ENCODE peak calls at places on chromosomes 12 and 14, in six cellular contexts. Z is astrocyte, M is adrenal gland, U is right cardiac atrium, G is SJSA1, N is left ventricle myocardium inferior. W is an unnamed sample.

GRCh38 chr14:64682173-64682710 is 22.0 kb upstream of the PLEKHG3 start:
- DNase-seq in G (no peak), U (peak), N (peak), M (peak), Z (peak), W (peak)

GRCh38 chr12:7951671-7952070 is 15.7 kb upstream of the SLC2A3 start:
- DNase-seq in N (no peak), G (no peak), Z (peak), M (no peak), U (no peak), W (no peak)

GRCh38 chr12:19002192-19002591 is 127.3 kb upstream of the PLEKHA5 start:
- DNase-seq in U (no peak), G (no peak), M (no peak), N (no peak), Z (no peak), W (no peak)

GRCh38 chr12:9404469-9405260 is 196.5 kb upstream of the PZP start:
- DNase-seq in G (no peak), M (no peak), N (no peak), U (peak), Z (no peak), W (no peak)

GRCh38 chr12:132172619-132173018 is 28.4 kb downstream of the NOC4L start:
- DNase-seq in G (no peak), N (peak), Z (no peak), U (no peak), M (no peak), W (no peak)

GRCh38 chr12:52324068-52324444 is 2.9 kb upstream of the KRT83 start:
- DNase-seq in M (no peak), G (no peak), Z (no peak), U (no peak), N (no peak), W (no peak)

GRCh38 chr12:95674088-95674595 is 116.4 kb downstream of the NTN4 start:
- DNase-seq in Z (no peak), N (no peak), M (no peak), U (no peak), G (no peak), W (no peak)

GRCh38 chr14:105600939-105601359 is 74.6 kb downstream of the TMEM121 start:
- DNase-seq in N (no peak), Z (no peak), G (no peak), U (no peak), M (no peak), W (no peak)

GRCh38 chr12:121579190-121579791 is 1.5 kb downstream of the KDM2B start:
- DNase-seq in Z (no peak), M (no peak), G (no peak), N (peak), U (peak), W (peak)

GRCh38 chr14:98871796-98872195 is 400.2 kb downstream of the BCL11B start:
- DNase-seq in G (peak), Z (peak), N (no peak), M (peak), U (no peak), W (no peak)

GRCh38 chr14:95340201-95340697 is 20.5 kb upstream of the CLMN start:
- DNase-seq in G (no peak), Z (no peak), U (no peak), M (peak), N (no peak), W (peak)

GRCh38 chr14:71078481-71078880 is 171.2 kb downstream of the PCNX1 start:
- DNase-seq in N (no peak), G (no peak), U (no peak), M (no peak), Z (no peak), W (no peak)

GRCh38 chr12:51895378-51896135 is 7.7 kb downstream of the ANKRD33 start:
- DNase-seq in N (no peak), G (no peak), M (no peak), Z (no peak), U (peak), W (no peak)

GRCh38 chr12:122851820-122852219 is 16.6 kb downstream of the HIP1R start:
- DNase-seq in Z (peak), U (peak), M (no peak), N (no peak), G (peak), W (no peak)

GRCh38 chr12:2227360-2227759 is 174.6 kb downstream of the CACNA1C start:
- DNase-seq in U (no peak), G (no peak), N (no peak), M (no peak), Z (no peak), W (no peak)

GRCh38 chr12:18383203-18383602 is 121.9 kb downstream of the PIK3C2G start:
- DNase-seq in M (no peak), Z (peak), N (no peak), U (no peak), G (no peak), W (no peak)

GRCh38 chr14:100346306-100347091 is 23.4 kb downstream of the SLC25A47 start:
- DNase-seq in M (no peak), U (no peak), N (no peak), Z (no peak), G (no peak), W (no peak)

GRCh38 chr12:71456316-71456715 is 16.7 kb downstream of the LGR5 start:
- DNase-seq in U (no peak), Z (no peak), N (no peak), G (no peak), M (no peak), W (no peak)

GRCh38 chr14:105083926-105084685 is 18.9 kb upstream of the GPR132 start:
- DNase-seq in U (no peak), Z (no peak), G (no peak), M (no peak), N (no peak), W (no peak)

GRCh38 chr14:84482256-84483071 is 1047.5 kb upstream of the FLRT2 start:
- DNase-seq in U (no peak), N (no peak), Z (peak), M (no peak), G (no peak), W (no peak)

GRCh38 chr14:92607702-92608429 is 94.3 kb downstream of the RIN3 start:
- DNase-seq in U (no peak), N (no peak), G (no peak), Z (peak), M (no peak), W (no peak)

GRCh38 chr14:66601932-66602578 is 94.1 kb downstream of the GPHN start:
- DNase-seq in N (no peak), M (no peak), U (no peak), G (no peak), Z (no peak), W (no peak)

GRCh38 chr12:89875225-89875624 is 166.6 kb upstream of the ATP2B1 start:
- DNase-seq in Z (peak), N (no peak), M (no peak), U (no peak), G (peak), W (no peak)

GRCh38 chr12:90322006-90322405 is 613.4 kb upstream of the ATP2B1 start:
- DNase-seq in Z (peak), U (no peak), M (no peak), G (no peak), N (no peak), W (no peak)

GRCh38 chr14:94003397-94003796 is 6.3 kb downstream of the CCDC197 start:
- DNase-seq in N (no peak), Z (no peak), U (no peak), M (no peak), G (no peak), W (no peak)

GRCh38 chr14:94008234-94008633 is 11.1 kb downstream of the CCDC197 start:
- DNase-seq in G (no peak), N (no peak), U (no peak), M (no peak), Z (no peak), W (no peak)

GRCh38 chr14:94004015-94004414 is 6.9 kb downstream of the CCDC197 start:
- DNase-seq in G (no peak), M (no peak), N (no peak), Z (no peak), U (no peak), W (no peak)

GRCh38 chr14:94001501-94002396 is 4.6 kb downstream of the CCDC197 start:
- DNase-seq in U (peak), G (peak), N (peak), Z (peak), M (peak), W (peak)

DNA sequence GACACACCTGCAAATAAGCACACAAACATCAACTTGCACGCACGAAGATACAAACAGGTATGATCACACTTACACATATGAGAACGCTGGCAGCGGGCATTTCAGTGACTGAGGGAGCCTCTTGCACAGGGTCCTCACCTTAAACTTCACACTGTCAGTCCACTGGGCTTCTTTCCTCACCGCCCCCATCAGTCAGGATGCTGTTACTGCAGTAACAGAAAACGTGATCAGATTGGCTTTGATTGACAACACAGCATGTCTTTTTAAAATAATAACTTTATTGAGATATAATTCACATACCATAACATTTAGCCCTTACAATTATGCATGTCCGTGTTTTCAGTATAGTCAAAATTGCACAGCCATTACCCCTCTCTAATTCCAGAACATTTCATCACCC is 8.2 kb downstream of the CCDC197 start:
- DNase-seq in U (no peak), Z (no peak), M (no peak), G (no peak), N (no peak), W (no peak)
- H3K4me3 ChIP-seq in U (no peak), Z (no peak), M (no peak), G (no peak), N (no peak), W (no peak)

GRCh38 chr12:97404093-97404492 is 58.5 kb upstream of the RMST start:
- DNase-seq in G (no peak), M (no peak), U (no peak), N (no peak), Z (no peak), W (no peak)

GRCh38 chr12:97408363-97408762 is 54.2 kb upstream of the RMST start:
- DNase-seq in M (no peak), N (no peak), G (no peak), U (no peak), Z (no peak), W (no peak)

DNA sequence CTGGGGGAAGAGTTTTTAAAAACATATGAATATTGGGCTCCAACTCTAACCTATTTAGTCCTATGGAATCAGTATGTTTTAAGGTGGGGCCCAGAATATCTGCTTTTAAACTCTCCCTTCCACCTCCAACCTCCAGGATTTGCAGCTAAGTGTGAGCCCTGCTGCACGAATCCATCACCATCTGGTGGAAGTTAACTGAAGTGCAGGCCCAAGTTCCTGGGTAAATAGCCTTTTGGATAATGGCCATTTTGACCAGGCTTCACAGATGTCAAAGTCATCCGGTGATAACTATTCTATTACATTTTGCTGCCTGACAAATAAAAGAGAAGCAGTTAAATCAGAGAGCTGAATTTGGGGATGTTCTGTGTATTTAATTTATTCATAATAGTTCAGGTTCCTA is 58.1 kb upstream of the RMST start:
- DNase-seq in G (no peak), N (no peak), Z (peak), U (no peak), M (no peak), W (peak)
- H3K4me3 ChIP-seq in G (no peak), N (no peak), Z (no peak), U (no peak), M (no peak), W (no peak)

GRCh38 chr12:106978035-106978800 is 8.7 kb downstream of the MTERF2 start:
- DNase-seq in M (peak), G (peak), U (peak), Z (peak), N (peak), W (peak)
- H3K4me3 ChIP-seq in M (no peak), G (no peak), U (no peak), Z (no peak), N (peak), W (no peak)

DNA sequence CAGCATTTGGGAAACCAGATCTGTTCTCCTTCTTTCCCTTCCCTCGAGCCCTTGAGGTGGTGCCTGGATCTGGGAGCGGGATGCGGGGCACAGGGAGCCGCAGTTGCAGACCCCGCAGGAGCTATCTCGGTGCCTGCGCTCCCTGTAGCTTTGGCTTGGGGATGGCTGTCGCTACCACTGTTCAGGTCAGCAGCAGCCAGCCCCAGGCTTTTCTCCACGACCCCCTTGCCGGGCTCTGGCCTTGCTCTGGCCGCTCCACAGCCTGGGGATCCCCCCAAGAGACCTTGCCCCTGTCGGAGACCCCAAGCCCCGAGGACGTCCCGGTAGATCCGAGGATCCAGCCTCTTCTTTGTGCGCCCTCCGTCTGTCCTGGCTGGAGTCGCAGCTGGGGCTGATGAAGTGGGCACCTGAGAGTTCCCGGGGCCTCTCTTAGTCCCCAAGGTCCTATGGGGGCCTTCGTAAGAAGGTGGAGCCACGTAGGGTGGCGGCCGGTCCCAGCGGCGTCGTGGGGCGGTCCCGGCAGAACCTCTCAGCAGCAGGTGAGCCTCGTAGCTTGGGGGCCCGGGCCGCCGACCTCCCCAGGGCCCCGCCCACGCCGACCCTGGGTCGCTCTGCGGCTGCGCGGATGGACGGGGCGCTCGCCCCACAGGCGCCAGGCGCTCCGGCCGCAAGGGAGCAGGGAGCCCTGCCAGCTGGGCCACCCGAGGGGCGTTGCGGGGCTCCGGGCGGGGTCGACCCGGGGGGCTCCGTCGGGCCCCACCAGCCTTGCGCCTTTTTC is 1.3 kb downstream of the DDN start:
- DNase-seq in M (no peak), U (peak), G (no peak), Z (no peak), N (no peak), W (no peak)
- H3K4me3 ChIP-seq in M (no peak), U (peak), G (peak), Z (peak), N (peak), W (peak)

GRCh38 chr14:23206422-23207145 is 23.1 kb upstream of the SLC7A8 start:
- DNase-seq in Z (no peak), G (no peak), M (no peak), U (no peak), N (no peak), W (no peak)
- H3K4me3 ChIP-seq in Z (no peak), G (no peak), M (no peak), U (no peak), N (no peak), W (no peak)

W was measured in prostate gland.